ENCODE peak calls at places on chromosome 19, in ten cellular contexts. E is CD8-positive, alpha-beta T cell; W is GM23338; D is KBM-7; I is cardiac fibroblast; C is activated CD4-positive, alpha-beta T cell treated with anti-CD3 and anti-CD28 coated beads, Interleukin-2, amount 50 U/mL, for 48 hours; B is neural crest cell; A is RWPE1; S is effector memory CD8-positive, alpha-beta T cell; V is MCF 10A. X is an unnamed sample.
A peak's percentile ranks its signal among the peaks of the same experiment; 100 is the strongest.

GRCh38 chr19:9793051-9793591 is 24.6 kb upstream of the ZNF846 start:
- DNase-seq in I (peak; percentile 52), B (no peak), W (peak; percentile 75), A (no peak), S (no peak), E (no peak), D (no peak), C (peak; percentile 60), V (no peak), X (peak; percentile 65)

GRCh38 chr19:40719414-40719894 is 2.5 kb downstream of the ITPKC start:
- DNase-seq in I (peak; percentile 23), A (no peak), V (peak; percentile 45), S (no peak), E (no peak), D (no peak), B (no peak), C (no peak), W (no peak), X (no peak)

GRCh38 chr19:13195678-13196077 is 45.5 kb downstream of the IER2 start:
- DNase-seq in C (peak; percentile 68), S (peak; percentile 54), E (peak; percentile 69), W (peak; percentile 91), V (peak; percentile 43), B (peak; percentile 46), I (no peak), A (no peak), D (peak; percentile 54), X (peak; percentile 62)

GRCh38 chr19:22603518-22604440 is 30.3 kb upstream of the ZNF492 start:
- DNase-seq in C (no peak), I (no peak), W (no peak), A (no peak), V (no peak), D (no peak), B (no peak), S (no peak), E (no peak), X (no peak)

GRCh38 chr19:42942187-42942789 is 5.3 kb upstream of the PSG7 start:
- DNase-seq in E (no peak), D (peak; percentile 9), V (peak; percentile 41), C (peak; percentile 4), I (peak; percentile 42), B (no peak), W (peak; percentile 74), A (no peak), S (no peak), X (no peak)

GRCh38 chr19:15640904-15641597 is 354 bp downstream of the CYP4F3 start:
- DNase-seq in W (no peak), D (no peak), I (no peak), S (no peak), E (no peak), A (no peak), C (no peak), V (no peak), B (no peak), X (no peak)

GRCh38 chr19:47157455-47158321 is 27.1 kb downstream of the SAE1 start:
- DNase-seq in C (no peak), S (peak; percentile 27), B (peak; percentile 47), W (peak; percentile 96), A (peak; percentile 54), E (peak; percentile 66), V (no peak), D (peak; percentile 79), I (peak; percentile 82), X (peak; percentile 45)

GRCh38 chr19:4337906-4338440 is 654 bp downstream of the STAP2 start:
- DNase-seq in V (no peak), S (no peak), W (peak; percentile 51), E (no peak), C (no peak), I (peak; percentile 33), D (no peak), B (no peak), A (no peak), X (no peak)

GRCh38 chr19:58356236-58356970 is 3.1 kb upstream of the A1BG start:
- DNase-seq in C (peak; percentile 25), D (no peak), S (peak; percentile 17), A (no peak), E (peak; percentile 70), W (peak; percentile 82), B (no peak), I (peak; percentile 53), V (no peak), X (peak; percentile 50)

GRCh38 chr19:31338069-31338767 is 11.0 kb downstream of the TSHZ3 start:
- DNase-seq in A (no peak), S (no peak), W (peak; percentile 89), I (peak; percentile 77), E (no peak), V (no peak), D (peak; percentile 47), C (no peak), B (peak; percentile 48), X (peak; percentile 44)

GRCh38 chr19:33667141-33667540 is 45.4 kb downstream of the CHST8 start:
- DNase-seq in V (no peak), W (no peak), I (no peak), E (no peak), C (no peak), A (no peak), B (no peak), S (no peak), D (no peak), X (no peak)

GRCh38 chr19:47152632-47153031 is 22.0 kb downstream of the SAE1 start:
- DNase-seq in B (no peak), E (no peak), V (no peak), C (no peak), A (peak; percentile 83), W (no peak), S (no peak), I (no peak), D (no peak), X (no peak)

GRCh38 chr19:5948697-5949564 is 29.0 kb downstream of the RANBP3 start:
- DNase-seq in C (peak; percentile 14), D (no peak), I (no peak), B (no peak), E (no peak), S (no peak), W (no peak), A (no peak), V (no peak), X (no peak)

GRCh38 chr19:15154002-15154612 is 46.7 kb downstream of the NOTCH3 start:
- DNase-seq in A (peak; percentile 53), S (peak; percentile 33), B (peak; percentile 43), V (peak; percentile 58), W (peak; percentile 86), I (peak; percentile 72), E (no peak), D (peak; percentile 74), C (peak; percentile 50), X (no peak)

GRCh38 chr19:44741841-44742352 is 6.6 kb upstream of the BCL3 start:
- DNase-seq in C (no peak), S (no peak), W (no peak), A (peak; percentile 94), V (peak; percentile 100), B (no peak), I (peak; percentile 100), E (no peak), D (peak; percentile 96), X (no peak)

GRCh38 chr19:35959040-35959967 is 23.1 kb downstream of the LRFN3 start:
- DNase-seq in S (peak; percentile 76), B (no peak), E (peak; percentile 91), D (peak; percentile 42), W (peak; percentile 57), I (no peak), A (no peak), C (peak; percentile 67), V (no peak), X (peak; percentile 85)

X was measured in CD4-positive, alpha-beta memory T cell.